ENCODE peak calls at places on chromosomes 3 and 15, in six cellular contexts. One of them, this sample, is unnamed.

GRCh38 chr3:142086581-142087090 is 62.7 kb downstream of the TFDP2 start:
- DNase-seq in naive thymus-derived CD8-positive, alpha-beta T cell: no peak
- DNase-seq in Karpas-422: no peak
- DNase-seq in SJSA1: no peak
- DNase-seq in dorsolateral prefrontal cortex: no peak
- DNase-seq in tibial nerve: no peak
- DNase-seq in this sample: no peak

GRCh38 chr3:94069242-94069813 is 6.5 kb downstream of the NSUN3 start:
- DNase-seq in naive thymus-derived CD8-positive, alpha-beta T cell: no peak
- DNase-seq in Karpas-422: peak; percentile 74
- DNase-seq in SJSA1: peak; percentile 4
- DNase-seq in dorsolateral prefrontal cortex: no peak
- DNase-seq in tibial nerve: no peak
- DNase-seq in this sample: no peak

GRCh38 chr3:114809668-114810413 is 337.2 kb downstream of the ZBTB20 start:
- DNase-seq in naive thymus-derived CD8-positive, alpha-beta T cell: no peak
- DNase-seq in Karpas-422: no peak
- DNase-seq in SJSA1: peak; percentile 49
- DNase-seq in dorsolateral prefrontal cortex: no peak
- DNase-seq in tibial nerve: no peak
- DNase-seq in this sample: no peak

GRCh38 chr15:48794697-48795134 is 16.2 kb downstream of the CEP152 start:
- DNase-seq in naive thymus-derived CD8-positive, alpha-beta T cell: no peak
- DNase-seq in Karpas-422: no peak
- DNase-seq in SJSA1: peak; percentile 62
- DNase-seq in dorsolateral prefrontal cortex: no peak
- DNase-seq in tibial nerve: no peak
- DNase-seq in this sample: no peak

GRCh38 chr3:45972534-45973402 is 22.9 kb downstream of the FYCO1 start:
- DNase-seq in naive thymus-derived CD8-positive, alpha-beta T cell: no peak
- DNase-seq in Karpas-422: no peak
- DNase-seq in SJSA1: peak; percentile 59
- DNase-seq in dorsolateral prefrontal cortex: no peak
- DNase-seq in tibial nerve: no peak
- DNase-seq in this sample: peak; percentile 30

GRCh38 chr3:2303567-2303966 is 204.9 kb downstream of the CNTN4 start:
- DNase-seq in naive thymus-derived CD8-positive, alpha-beta T cell: no peak
- DNase-seq in Karpas-422: peak; percentile 56
- DNase-seq in SJSA1: no peak
- DNase-seq in dorsolateral prefrontal cortex: no peak
- DNase-seq in tibial nerve: no peak
- DNase-seq in this sample: no peak

GRCh38 chr3:73094127-73094526 is 32.7 kb downstream of the EBLN2 start:
- DNase-seq in naive thymus-derived CD8-positive, alpha-beta T cell: no peak
- DNase-seq in Karpas-422: no peak
- DNase-seq in SJSA1: peak; percentile 12
- DNase-seq in dorsolateral prefrontal cortex: no peak
- DNase-seq in tibial nerve: no peak
- DNase-seq in this sample: no peak

GRCh38 chr3:124883766-124884473 is 3.2 kb downstream of the ITGB5 start:
- DNase-seq in naive thymus-derived CD8-positive, alpha-beta T cell: no peak
- DNase-seq in Karpas-422: no peak
- DNase-seq in SJSA1: no peak
- DNase-seq in dorsolateral prefrontal cortex: no peak
- DNase-seq in tibial nerve: no peak
- DNase-seq in this sample: no peak

GRCh38 chr3:171374260-171374659 is 85.9 kb downstream of the TNIK start:
- DNase-seq in naive thymus-derived CD8-positive, alpha-beta T cell: no peak
- DNase-seq in Karpas-422: no peak
- DNase-seq in SJSA1: no peak
- DNase-seq in dorsolateral prefrontal cortex: no peak
- DNase-seq in tibial nerve: no peak
- DNase-seq in this sample: no peak

GRCh38 chr3:81643721-81644120 is 117.7 kb downstream of the GBE1 start:
- DNase-seq in naive thymus-derived CD8-positive, alpha-beta T cell: no peak
- DNase-seq in Karpas-422: peak; percentile 61
- DNase-seq in SJSA1: no peak
- DNase-seq in dorsolateral prefrontal cortex: peak; percentile 32
- DNase-seq in tibial nerve: no peak
- DNase-seq in this sample: no peak

GRCh38 chr15:45573961-45574629 is 13.1 kb upstream of the BLOC1S6 start:
- DNase-seq in naive thymus-derived CD8-positive, alpha-beta T cell: no peak
- DNase-seq in Karpas-422: peak; percentile 77
- DNase-seq in SJSA1: peak; percentile 26
- DNase-seq in dorsolateral prefrontal cortex: no peak
- DNase-seq in tibial nerve: no peak
- DNase-seq in this sample: no peak

GRCh38 chr3:137764563-137765309 is 621 bp downstream of the SOX14 start:
- DNase-seq in naive thymus-derived CD8-positive, alpha-beta T cell: no peak
- DNase-seq in Karpas-422: no peak
- DNase-seq in SJSA1: no peak
- DNase-seq in dorsolateral prefrontal cortex: no peak
- DNase-seq in tibial nerve: no peak
- DNase-seq in this sample: no peak